ENCODE peak calls at places on chromosomes 3 and 15, in eight cellular contexts. One of them, this sample, is unnamed.
A peak's percentile ranks its signal among the peaks of the same experiment; 100 is the strongest.

GRCh38 chr3:17740703-17741102 is 1.7 kb downstream of the TBC1D5 start:
- DNase-seq in A172: peak; percentile 66
- DNase-seq in CD14-positive monocyte: no peak
- DNase-seq in NAMALWA: peak; percentile 66
- DNase-seq in cardiac fibroblast: peak; percentile 49
- DNase-seq in gastrocnemius medialis: no peak
- DNase-seq in tibial artery: no peak
- DNase-seq in NCI-H2081: peak; percentile 63
- DNase-seq in this sample: no peak

GRCh38 chr3:125641901-125642300 is 46.6 kb upstream of the OSBPL11 start:
- DNase-seq in A172: no peak
- DNase-seq in CD14-positive monocyte: no peak
- DNase-seq in NAMALWA: no peak
- DNase-seq in cardiac fibroblast: no peak
- DNase-seq in gastrocnemius medialis: peak; percentile 57
- DNase-seq in tibial artery: no peak
- DNase-seq in NCI-H2081: no peak
- DNase-seq in this sample: no peak

GRCh38 chr15:98611808-98612207 is 36.5 kb upstream of the IGF1R start:
- DNase-seq in A172: no peak
- DNase-seq in CD14-positive monocyte: no peak
- DNase-seq in NAMALWA: no peak
- DNase-seq in cardiac fibroblast: no peak
- DNase-seq in gastrocnemius medialis: no peak
- DNase-seq in tibial artery: peak; percentile 13
- DNase-seq in NCI-H2081: no peak
- DNase-seq in this sample: no peak

GRCh38 chr3:38108649-38109579 is 28.0 kb downstream of the ACAA1 start:
- DNase-seq in A172: no peak
- DNase-seq in CD14-positive monocyte: no peak
- DNase-seq in NAMALWA: no peak
- DNase-seq in cardiac fibroblast: no peak
- DNase-seq in gastrocnemius medialis: no peak
- DNase-seq in tibial artery: peak; percentile 22
- DNase-seq in NCI-H2081: no peak
- DNase-seq in this sample: no peak

GRCh38 chr15:67024322-67024997 is 40.9 kb upstream of the SMAD3 start:
- DNase-seq in A172: peak; percentile 91
- DNase-seq in CD14-positive monocyte: peak; percentile 90
- DNase-seq in NAMALWA: no peak
- DNase-seq in cardiac fibroblast: peak; percentile 96
- DNase-seq in gastrocnemius medialis: peak; percentile 89
- DNase-seq in tibial artery: peak; percentile 89
- DNase-seq in NCI-H2081: no peak
- DNase-seq in this sample: peak; percentile 94

GRCh38 chr15:88741046-88741445 is 62.2 kb upstream of the ACAN start:
- DNase-seq in A172: no peak
- DNase-seq in CD14-positive monocyte: no peak
- DNase-seq in NAMALWA: no peak
- DNase-seq in cardiac fibroblast: no peak
- DNase-seq in gastrocnemius medialis: no peak
- DNase-seq in tibial artery: no peak
- DNase-seq in NCI-H2081: no peak
- DNase-seq in this sample: no peak

GRCh38 chr3:127289646-127290575 is 2.1 kb upstream of the PRR20G start:
- DNase-seq in A172: no peak
- DNase-seq in CD14-positive monocyte: no peak
- DNase-seq in NAMALWA: no peak
- DNase-seq in cardiac fibroblast: no peak
- DNase-seq in gastrocnemius medialis: no peak
- DNase-seq in tibial artery: no peak
- DNase-seq in NCI-H2081: no peak
- DNase-seq in this sample: no peak

GRCh38 chr3:177687291-177687690 is 490.0 kb upstream of the TBL1XR1 start:
- DNase-seq in A172: no peak
- DNase-seq in CD14-positive monocyte: no peak
- DNase-seq in NAMALWA: no peak
- DNase-seq in cardiac fibroblast: no peak
- DNase-seq in gastrocnemius medialis: no peak
- DNase-seq in tibial artery: no peak
- DNase-seq in NCI-H2081: no peak
- DNase-seq in this sample: no peak

This sample was measured in stromal cell of bone marrow.